ENCODE peak calls at places on chromosomes 4 and X, in four cellular contexts. One of them, this sample, is unnamed.

GRCh38 chr4:61714387-61714890 is 514.3 kb downstream of the ADGRL3 start:
- ATAC-seq in CD4-positive, CD25-positive, alpha-beta regulatory T cell: no peak
- ATAC-seq in Right ventricle myocardium inferior: peak
- ATAC-seq in naive thymus-derived CD8-positive, alpha-beta T cell: no peak
- ATAC-seq in this sample: no peak

GRCh38 chr4:99828477-99828876 is 11.8 kb downstream of the DAPP1 start:
- ATAC-seq in CD4-positive, CD25-positive, alpha-beta regulatory T cell: no peak
- ATAC-seq in Right ventricle myocardium inferior: no peak
- ATAC-seq in naive thymus-derived CD8-positive, alpha-beta T cell: no peak
- ATAC-seq in this sample: no peak

GRCh38 chr4:63563288-63564014 is 845.8 kb downstream of the TECRL start:
- ATAC-seq in CD4-positive, CD25-positive, alpha-beta regulatory T cell: no peak
- ATAC-seq in Right ventricle myocardium inferior: no peak
- ATAC-seq in naive thymus-derived CD8-positive, alpha-beta T cell: no peak
- ATAC-seq in this sample: no peak

GRCh38 chr4:2497931-2498330 is 29.0 kb downstream of the RNF4 start:
- ATAC-seq in CD4-positive, CD25-positive, alpha-beta regulatory T cell: peak
- ATAC-seq in Right ventricle myocardium inferior: no peak
- ATAC-seq in naive thymus-derived CD8-positive, alpha-beta T cell: no peak
- ATAC-seq in this sample: peak

GRCh38 chr4:53193111-53193510 is 172.8 kb downstream of the SCFD2 start:
- ATAC-seq in CD4-positive, CD25-positive, alpha-beta regulatory T cell: no peak
- ATAC-seq in Right ventricle myocardium inferior: no peak
- ATAC-seq in naive thymus-derived CD8-positive, alpha-beta T cell: no peak
- ATAC-seq in this sample: no peak

GRCh38 chr4:38832624-38833528 is 23.7 kb downstream of the TLR6 start:
- ATAC-seq in CD4-positive, CD25-positive, alpha-beta regulatory T cell: no peak
- ATAC-seq in Right ventricle myocardium inferior: no peak
- ATAC-seq in naive thymus-derived CD8-positive, alpha-beta T cell: no peak
- ATAC-seq in this sample: no peak

GRCh38 chr4:157977086-157977485 is 195.7 kb downstream of the GASK1B start:
- ATAC-seq in CD4-positive, CD25-positive, alpha-beta regulatory T cell: no peak
- ATAC-seq in Right ventricle myocardium inferior: no peak
- ATAC-seq in naive thymus-derived CD8-positive, alpha-beta T cell: no peak
- ATAC-seq in this sample: no peak

GRCh38 chrX:116961872-116962582 is 499.3 kb upstream of the CT83 start:
- ATAC-seq in CD4-positive, CD25-positive, alpha-beta regulatory T cell: no peak
- ATAC-seq in Right ventricle myocardium inferior: no peak
- ATAC-seq in naive thymus-derived CD8-positive, alpha-beta T cell: no peak
- ATAC-seq in this sample: no peak

GRCh38 chrX:124475358-124475757 is 129.0 kb downstream of the SH2D1A start:
- ATAC-seq in CD4-positive, CD25-positive, alpha-beta regulatory T cell: no peak
- ATAC-seq in Right ventricle myocardium inferior: no peak
- ATAC-seq in naive thymus-derived CD8-positive, alpha-beta T cell: no peak
- ATAC-seq in this sample: no peak

GRCh38 chrX:46758163-46758955 is 559 bp downstream of the SLC9A7 start:
- ATAC-seq in CD4-positive, CD25-positive, alpha-beta regulatory T cell: peak
- ATAC-seq in Right ventricle myocardium inferior: no peak
- ATAC-seq in naive thymus-derived CD8-positive, alpha-beta T cell: peak
- ATAC-seq in this sample: peak

GRCh38 chrX:11531226-11531625 is 134.5 kb downstream of the ARHGAP6 start:
- ATAC-seq in CD4-positive, CD25-positive, alpha-beta regulatory T cell: no peak
- ATAC-seq in Right ventricle myocardium inferior: no peak
- ATAC-seq in naive thymus-derived CD8-positive, alpha-beta T cell: no peak
- ATAC-seq in this sample: no peak

GRCh38 chr4:54073481-54073880 is 9.1 kb upstream of the CHIC2 start:
- ATAC-seq in CD4-positive, CD25-positive, alpha-beta regulatory T cell: no peak
- ATAC-seq in Right ventricle myocardium inferior: no peak
- ATAC-seq in naive thymus-derived CD8-positive, alpha-beta T cell: no peak
- ATAC-seq in this sample: no peak

GRCh38 chrX:75132672-75133071 is 23.4 kb downstream of the ABCB7 start:
- ATAC-seq in CD4-positive, CD25-positive, alpha-beta regulatory T cell: no peak
- ATAC-seq in Right ventricle myocardium inferior: no peak
- ATAC-seq in naive thymus-derived CD8-positive, alpha-beta T cell: no peak
- ATAC-seq in this sample: no peak

GRCh38 chrX:73838123-73838522 is 275.1 kb downstream of the CHIC1 start:
- ATAC-seq in CD4-positive, CD25-positive, alpha-beta regulatory T cell: no peak
- ATAC-seq in Right ventricle myocardium inferior: no peak
- ATAC-seq in naive thymus-derived CD8-positive, alpha-beta T cell: no peak
- ATAC-seq in this sample: no peak

GRCh38 chrX:143002206-143002605 is 23.5 kb upstream of the SPANXN4 start:
- ATAC-seq in CD4-positive, CD25-positive, alpha-beta regulatory T cell: no peak
- ATAC-seq in Right ventricle myocardium inferior: no peak
- ATAC-seq in naive thymus-derived CD8-positive, alpha-beta T cell: no peak
- ATAC-seq in this sample: no peak

GRCh38 chr4:73709461-73710033 is 30.8 kb upstream of the CXCL8 start:
- ATAC-seq in CD4-positive, CD25-positive, alpha-beta regulatory T cell: no peak
- ATAC-seq in Right ventricle myocardium inferior: no peak
- ATAC-seq in naive thymus-derived CD8-positive, alpha-beta T cell: no peak
- ATAC-seq in this sample: no peak

GRCh38 chr4:66688674-66689073 is 856.6 kb downstream of the CENPC start:
- ATAC-seq in CD4-positive, CD25-positive, alpha-beta regulatory T cell: no peak
- ATAC-seq in Right ventricle myocardium inferior: no peak
- ATAC-seq in naive thymus-derived CD8-positive, alpha-beta T cell: no peak
- ATAC-seq in this sample: no peak

GRCh38 chrX:122188751-122189150 is 995.3 kb upstream of the GRIA3 start:
- ATAC-seq in CD4-positive, CD25-positive, alpha-beta regulatory T cell: no peak
- ATAC-seq in Right ventricle myocardium inferior: no peak
- ATAC-seq in naive thymus-derived CD8-positive, alpha-beta T cell: no peak
- ATAC-seq in this sample: no peak

GRCh38 chr4:85391568-85392410 is 83.2 kb upstream of the ARHGAP24 start:
- ATAC-seq in CD4-positive, CD25-positive, alpha-beta regulatory T cell: no peak
- ATAC-seq in Right ventricle myocardium inferior: no peak
- ATAC-seq in naive thymus-derived CD8-positive, alpha-beta T cell: no peak
- ATAC-seq in this sample: peak

GRCh38 chr4:157005193-157005592 is 33.6 kb upstream of the PDGFC start:
- ATAC-seq in CD4-positive, CD25-positive, alpha-beta regulatory T cell: no peak
- ATAC-seq in Right ventricle myocardium inferior: no peak
- ATAC-seq in naive thymus-derived CD8-positive, alpha-beta T cell: no peak
- ATAC-seq in this sample: no peak

GRCh38 chr4:174707277-174707676 is 121.8 kb downstream of the GLRA3 start:
- ATAC-seq in CD4-positive, CD25-positive, alpha-beta regulatory T cell: no peak
- ATAC-seq in Right ventricle myocardium inferior: no peak
- ATAC-seq in naive thymus-derived CD8-positive, alpha-beta T cell: no peak
- ATAC-seq in this sample: peak

GRCh38 chrX:150990910-150991309 is 7.8 kb downstream of the HMGB3 start:
- ATAC-seq in CD4-positive, CD25-positive, alpha-beta regulatory T cell: no peak
- ATAC-seq in Right ventricle myocardium inferior: no peak
- ATAC-seq in naive thymus-derived CD8-positive, alpha-beta T cell: no peak
- ATAC-seq in this sample: no peak

GRCh38 chrX:152824841-152825374 is 5.6 kb downstream of the CETN2 start:
- ATAC-seq in CD4-positive, CD25-positive, alpha-beta regulatory T cell: no peak
- ATAC-seq in Right ventricle myocardium inferior: no peak
- ATAC-seq in naive thymus-derived CD8-positive, alpha-beta T cell: no peak
- ATAC-seq in this sample: no peak

GRCh38 chrX:39556056-39556455 is 541.7 kb downstream of the BCOR start:
- ATAC-seq in CD4-positive, CD25-positive, alpha-beta regulatory T cell: no peak
- ATAC-seq in Right ventricle myocardium inferior: no peak
- ATAC-seq in naive thymus-derived CD8-positive, alpha-beta T cell: no peak
- ATAC-seq in this sample: no peak

GRCh38 chr4:16900325-16900724 is 1.9 kb upstream of the LDB2 start:
- ATAC-seq in CD4-positive, CD25-positive, alpha-beta regulatory T cell: no peak
- ATAC-seq in Right ventricle myocardium inferior: no peak
- ATAC-seq in naive thymus-derived CD8-positive, alpha-beta T cell: no peak
- ATAC-seq in this sample: no peak

GRCh38 chrX:79107891-79108718 is 36.4 kb upstream of the GPR174 start:
- ATAC-seq in CD4-positive, CD25-positive, alpha-beta regulatory T cell: peak
- ATAC-seq in Right ventricle myocardium inferior: no peak
- ATAC-seq in naive thymus-derived CD8-positive, alpha-beta T cell: peak
- ATAC-seq in this sample: peak

GRCh38 chr4:81355136-81355535 is 116.6 kb downstream of the RASGEF1B start:
- ATAC-seq in CD4-positive, CD25-positive, alpha-beta regulatory T cell: no peak
- ATAC-seq in Right ventricle myocardium inferior: no peak
- ATAC-seq in naive thymus-derived CD8-positive, alpha-beta T cell: no peak
- ATAC-seq in this sample: no peak

GRCh38 chr4:140116442-140117104 is 37.4 kb downstream of the MAML3 start:
- ATAC-seq in CD4-positive, CD25-positive, alpha-beta regulatory T cell: peak
- ATAC-seq in Right ventricle myocardium inferior: no peak
- ATAC-seq in naive thymus-derived CD8-positive, alpha-beta T cell: peak
- ATAC-seq in this sample: no peak

GRCh38 chr4:19239565-19239964 is 1012.1 kb upstream of the SLIT2 start:
- ATAC-seq in CD4-positive, CD25-positive, alpha-beta regulatory T cell: no peak
- ATAC-seq in Right ventricle myocardium inferior: no peak
- ATAC-seq in naive thymus-derived CD8-positive, alpha-beta T cell: no peak
- ATAC-seq in this sample: no peak

GRCh38 chr4:83686166-83686565 is 150.3 kb downstream of the GPAT3 start:
- ATAC-seq in CD4-positive, CD25-positive, alpha-beta regulatory T cell: no peak
- ATAC-seq in Right ventricle myocardium inferior: no peak
- ATAC-seq in naive thymus-derived CD8-positive, alpha-beta T cell: no peak
- ATAC-seq in this sample: no peak

This sample was measured in stimulated activated memory B cell treated with anti-CD40 and anti-IgM and Interleukin-4, amounts not matched to agents 10 μg/mL and 1 μg/mL and 100 μg/mL, for 72 hours.